ENCODE peak calls at places on chromosomes 3 and 15, in eight cellular contexts. One of them, this sample, is unnamed.
A peak's percentile ranks its signal among the peaks of the same experiment; 100 is the strongest.

GRCh38 chr15:71532994-71533393 is 277.4 kb upstream of the NR2E3 start:
- DNase-seq in testis: no peak
- DNase-seq in hepatocyte: no peak
- DNase-seq in glutamatergic neuron: no peak
- DNase-seq in HCT116: peak; percentile 10
- DNase-seq in body of pancreas: no peak
- DNase-seq in uterus: no peak
- DNase-seq in cardiac fibroblast: peak; percentile 62
- DNase-seq in this sample: no peak

GRCh38 chr3:190173426-190173825 is 52.7 kb upstream of the P3H2 start:
- DNase-seq in testis: no peak
- DNase-seq in cardiac fibroblast: no peak
- DNase-seq in glutamatergic neuron: no peak
- DNase-seq in HCT116: no peak
- DNase-seq in hepatocyte: no peak
- DNase-seq in body of pancreas: no peak
- DNase-seq in uterus: no peak
- DNase-seq in this sample: no peak

GRCh38 chr15:67202991-67203390 is 51.5 kb downstream of the AAGAB start:
- DNase-seq in testis: no peak
- DNase-seq in cardiac fibroblast: no peak
- DNase-seq in body of pancreas: no peak
- DNase-seq in hepatocyte: no peak
- DNase-seq in uterus: no peak
- DNase-seq in glutamatergic neuron: no peak
- DNase-seq in HCT116: no peak
- DNase-seq in this sample: no peak

GRCh38 chr3:152793969-152794368 is 41.0 kb upstream of the P2RY1 start:
- DNase-seq in glutamatergic neuron: no peak
- DNase-seq in hepatocyte: no peak
- DNase-seq in testis: no peak
- DNase-seq in HCT116: no peak
- DNase-seq in cardiac fibroblast: no peak
- DNase-seq in body of pancreas: no peak
- DNase-seq in uterus: no peak
- DNase-seq in this sample: no peak

GRCh38 chr3:43762486-43762885 is 71.7 kb downstream of the ABHD5 start:
- DNase-seq in testis: no peak
- DNase-seq in HCT116: no peak
- DNase-seq in hepatocyte: no peak
- DNase-seq in uterus: no peak
- DNase-seq in body of pancreas: no peak
- DNase-seq in cardiac fibroblast: no peak
- DNase-seq in glutamatergic neuron: no peak
- DNase-seq in this sample: no peak

GRCh38 chr3:149339931-149340309 is 6.5 kb upstream of the TM4SF18 start:
- DNase-seq in uterus: peak; percentile 82
- DNase-seq in glutamatergic neuron: no peak
- DNase-seq in hepatocyte: peak; percentile 83
- DNase-seq in testis: peak; percentile 70
- DNase-seq in cardiac fibroblast: peak; percentile 99
- DNase-seq in body of pancreas: peak; percentile 89
- DNase-seq in HCT116: peak; percentile 93
- DNase-seq in this sample: no peak

GRCh38 chr3:98500019-98500418 is 2.5 kb downstream of the OR5K2 start:
- DNase-seq in HCT116: no peak
- DNase-seq in testis: no peak
- DNase-seq in glutamatergic neuron: no peak
- DNase-seq in uterus: no peak
- DNase-seq in body of pancreas: no peak
- DNase-seq in hepatocyte: no peak
- DNase-seq in cardiac fibroblast: no peak
- DNase-seq in this sample: no peak

GRCh38 chr3:109952924-109953323 is 615.6 kb upstream of the DPPA4 start:
- DNase-seq in cardiac fibroblast: peak; percentile 53
- DNase-seq in hepatocyte: no peak
- DNase-seq in glutamatergic neuron: no peak
- DNase-seq in HCT116: no peak
- DNase-seq in body of pancreas: no peak
- DNase-seq in testis: no peak
- DNase-seq in uterus: no peak
- DNase-seq in this sample: no peak

GRCh38 chr15:71335591-71335990 is 220.3 kb downstream of the THSD4 start:
- DNase-seq in testis: no peak
- DNase-seq in body of pancreas: no peak
- DNase-seq in hepatocyte: no peak
- DNase-seq in uterus: no peak
- DNase-seq in cardiac fibroblast: no peak
- DNase-seq in HCT116: no peak
- DNase-seq in glutamatergic neuron: no peak
- DNase-seq in this sample: no peak

GRCh38 chr15:93109370-93110105 is 20.5 kb upstream of the RGMA start:
- DNase-seq in testis: peak; percentile 27
- DNase-seq in glutamatergic neuron: no peak
- DNase-seq in HCT116: no peak
- DNase-seq in hepatocyte: peak; percentile 35
- DNase-seq in uterus: no peak
- DNase-seq in cardiac fibroblast: no peak
- DNase-seq in body of pancreas: no peak
- DNase-seq in this sample: peak; percentile 29

GRCh38 chr3:25291524-25291923 is 136.5 kb upstream of the RARB start:
- DNase-seq in HCT116: no peak
- DNase-seq in uterus: no peak
- DNase-seq in testis: no peak
- DNase-seq in hepatocyte: peak; percentile 16
- DNase-seq in cardiac fibroblast: no peak
- DNase-seq in body of pancreas: no peak
- DNase-seq in glutamatergic neuron: no peak
- DNase-seq in this sample: no peak

GRCh38 chr3:183253364-183253960 is 409 bp downstream of the B3GNT5 start:
- DNase-seq in HCT116: no peak
- DNase-seq in cardiac fibroblast: peak; percentile 73
- DNase-seq in glutamatergic neuron: no peak
- DNase-seq in hepatocyte: peak; percentile 70
- DNase-seq in body of pancreas: peak; percentile 74
- DNase-seq in testis: peak; percentile 79
- DNase-seq in uterus: peak; percentile 80
- DNase-seq in this sample: peak; percentile 29

GRCh38 chr3:140626856-140627255 is 51.0 kb upstream of the TRIM42 start:
- DNase-seq in testis: no peak
- DNase-seq in glutamatergic neuron: no peak
- DNase-seq in HCT116: no peak
- DNase-seq in cardiac fibroblast: no peak
- DNase-seq in uterus: no peak
- DNase-seq in body of pancreas: no peak
- DNase-seq in hepatocyte: no peak
- DNase-seq in this sample: no peak

GRCh38 chr3:182837855-182838454 is 44.7 kb downstream of the ATP11B start:
- DNase-seq in cardiac fibroblast: peak; percentile 62
- DNase-seq in HCT116: no peak
- DNase-seq in hepatocyte: peak; percentile 54
- DNase-seq in uterus: no peak
- DNase-seq in testis: no peak
- DNase-seq in glutamatergic neuron: no peak
- DNase-seq in body of pancreas: no peak
- DNase-seq in this sample: no peak

GRCh38 chr3:23672628-23673027 is 133.1 kb upstream of the UBE2E1 start:
- DNase-seq in glutamatergic neuron: no peak
- DNase-seq in body of pancreas: no peak
- DNase-seq in testis: no peak
- DNase-seq in uterus: no peak
- DNase-seq in cardiac fibroblast: no peak
- DNase-seq in HCT116: no peak
- DNase-seq in hepatocyte: no peak
- DNase-seq in this sample: no peak

GRCh38 chr3:14899993-14900618 is 47.3 kb upstream of the NR2C2 start:
- DNase-seq in glutamatergic neuron: no peak
- DNase-seq in uterus: no peak
- DNase-seq in HCT116: no peak
- DNase-seq in cardiac fibroblast: no peak
- DNase-seq in hepatocyte: peak; percentile 56
- DNase-seq in body of pancreas: no peak
- DNase-seq in testis: no peak
- DNase-seq in this sample: no peak

GRCh38 chr3:10259798-10260197 is 11.5 kb downstream of the TATDN2 start:
- DNase-seq in testis: no peak
- DNase-seq in body of pancreas: no peak
- DNase-seq in hepatocyte: no peak
- DNase-seq in cardiac fibroblast: no peak
- DNase-seq in glutamatergic neuron: no peak
- DNase-seq in HCT116: no peak
- DNase-seq in uterus: no peak
- DNase-seq in this sample: no peak

GRCh38 chr15:67059127-67059553 is 6.3 kb upstream of the SMAD3 start:
- DNase-seq in glutamatergic neuron: no peak
- DNase-seq in cardiac fibroblast: no peak
- DNase-seq in hepatocyte: peak; percentile 64
- DNase-seq in testis: peak; percentile 49
- DNase-seq in HCT116: no peak
- DNase-seq in body of pancreas: peak; percentile 88
- DNase-seq in uterus: no peak
- DNase-seq in this sample: no peak

GRCh38 chr3:179323197-179323901 is 518 bp downstream of the ZNF639 start:
- DNase-seq in hepatocyte: peak; percentile 84
- DNase-seq in testis: peak; percentile 75
- DNase-seq in uterus: peak; percentile 78
- DNase-seq in cardiac fibroblast: peak; percentile 83
- DNase-seq in glutamatergic neuron: peak; percentile 86
- DNase-seq in body of pancreas: peak; percentile 73
- DNase-seq in HCT116: no peak
- DNase-seq in this sample: peak; percentile 55

DNA sequence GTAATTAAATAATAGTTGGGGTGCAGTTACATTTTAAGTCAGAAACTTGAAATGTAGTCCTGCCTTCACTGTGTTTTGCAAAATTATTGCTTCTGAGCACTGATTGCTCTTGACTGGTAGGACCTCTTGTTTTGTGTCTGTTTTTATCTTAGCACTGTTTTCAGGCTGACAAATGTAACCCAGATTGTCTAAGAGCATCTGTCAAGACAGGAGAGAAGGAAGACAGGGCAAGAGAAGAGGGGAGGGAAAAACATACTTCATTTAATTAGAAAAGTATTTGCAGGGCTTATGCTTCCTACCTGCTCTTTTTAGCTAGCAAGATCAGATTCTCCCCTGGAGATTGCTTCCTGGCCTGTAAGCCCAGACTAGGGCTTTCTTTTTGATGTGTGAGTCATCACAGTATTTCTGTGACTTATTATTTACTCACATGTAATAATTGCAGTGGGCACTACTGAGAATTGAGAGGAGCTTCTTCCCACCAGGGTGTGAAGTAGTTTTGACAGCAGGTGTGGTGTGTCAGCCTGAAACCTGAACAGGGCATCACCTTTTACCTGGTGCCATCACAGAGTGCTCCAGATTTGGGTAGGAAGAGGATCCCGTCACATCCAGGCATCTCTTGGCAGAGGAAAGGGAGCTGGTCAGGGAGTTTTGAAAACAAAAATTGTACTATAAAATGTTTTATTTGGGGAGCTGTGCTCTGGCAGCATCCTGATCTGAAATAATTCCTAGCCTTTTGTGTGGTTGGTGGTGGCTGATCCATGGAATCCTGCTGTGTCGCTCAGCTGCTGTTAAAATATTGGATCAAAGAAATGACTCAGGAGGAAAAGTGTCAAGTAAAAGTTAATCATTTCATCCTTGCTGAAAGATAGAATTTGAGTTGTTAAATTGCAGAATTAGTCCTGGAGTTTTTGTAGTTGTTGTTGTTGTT is 98.2 kb downstream of the TMEM108 start:
- DNase-seq in HCT116: no peak
- DNase-seq in body of pancreas: no peak
- DNase-seq in hepatocyte: peak; percentile 17
- DNase-seq in glutamatergic neuron: no peak
- DNase-seq in uterus: no peak
- DNase-seq in cardiac fibroblast: peak; percentile 19
- DNase-seq in testis: no peak
- DNase-seq in this sample: no peak
- TF ChIP-seq CTCF in HCT116: no peak
- TF ChIP-seq CTCF in body of pancreas: no peak
- TF ChIP-seq CTCF in hepatocyte: no peak
- TF ChIP-seq CTCF in glutamatergic neuron: no peak
- TF ChIP-seq CTCF in uterus: no peak
- TF ChIP-seq CTCF in cardiac fibroblast: no peak
- TF ChIP-seq CTCF in testis: no peak
- TF ChIP-seq CTCF in this sample: no peak

DNA sequence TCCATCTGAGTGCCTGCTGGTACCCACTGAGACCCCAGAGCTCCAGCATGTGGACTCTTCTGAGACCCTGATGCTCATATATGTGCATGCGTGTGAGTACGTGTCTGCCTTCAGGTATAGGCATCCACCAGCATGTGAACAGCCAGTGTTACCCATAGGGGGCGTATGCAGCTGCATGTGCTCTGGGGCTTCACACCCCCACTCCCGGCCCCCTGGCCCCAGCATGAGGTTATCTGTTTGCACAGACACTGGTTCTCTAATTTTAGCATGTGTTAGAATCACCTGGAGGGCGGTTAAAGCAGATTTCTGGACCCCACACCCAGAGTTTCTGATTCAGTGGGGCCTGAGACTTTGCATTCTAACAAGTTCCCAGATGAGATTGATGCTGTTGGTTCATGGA is 824 bp upstream of the CILP start:
- DNase-seq in testis: no peak
- DNase-seq in body of pancreas: no peak
- DNase-seq in hepatocyte: peak; percentile 45
- DNase-seq in glutamatergic neuron: no peak
- DNase-seq in cardiac fibroblast: no peak
- DNase-seq in uterus: no peak
- DNase-seq in HCT116: no peak
- DNase-seq in this sample: no peak
- TF ChIP-seq CTCF in testis: no peak
- TF ChIP-seq CTCF in body of pancreas: no peak
- TF ChIP-seq CTCF in hepatocyte: peak; percentile 39
- TF ChIP-seq CTCF in glutamatergic neuron: peak; percentile 51
- TF ChIP-seq CTCF in cardiac fibroblast: peak; percentile 48
- TF ChIP-seq CTCF in uterus: no peak
- TF ChIP-seq CTCF in HCT116: peak; percentile 38
- TF ChIP-seq CTCF in this sample: peak; percentile 51

GRCh38 chr3:33461097-33461496 is 20.9 kb upstream of the UBP1 start:
- DNase-seq in hepatocyte: no peak
- DNase-seq in cardiac fibroblast: no peak
- DNase-seq in testis: no peak
- DNase-seq in HCT116: no peak
- DNase-seq in uterus: no peak
- DNase-seq in glutamatergic neuron: no peak
- DNase-seq in body of pancreas: no peak
- DNase-seq in this sample: no peak
- TF ChIP-seq CTCF in hepatocyte: no peak
- TF ChIP-seq CTCF in cardiac fibroblast: no peak
- TF ChIP-seq CTCF in testis: no peak
- TF ChIP-seq CTCF in HCT116: no peak
- TF ChIP-seq CTCF in uterus: no peak
- TF ChIP-seq CTCF in glutamatergic neuron: no peak
- TF ChIP-seq CTCF in body of pancreas: no peak
- TF ChIP-seq CTCF in this sample: no peak

DNA sequence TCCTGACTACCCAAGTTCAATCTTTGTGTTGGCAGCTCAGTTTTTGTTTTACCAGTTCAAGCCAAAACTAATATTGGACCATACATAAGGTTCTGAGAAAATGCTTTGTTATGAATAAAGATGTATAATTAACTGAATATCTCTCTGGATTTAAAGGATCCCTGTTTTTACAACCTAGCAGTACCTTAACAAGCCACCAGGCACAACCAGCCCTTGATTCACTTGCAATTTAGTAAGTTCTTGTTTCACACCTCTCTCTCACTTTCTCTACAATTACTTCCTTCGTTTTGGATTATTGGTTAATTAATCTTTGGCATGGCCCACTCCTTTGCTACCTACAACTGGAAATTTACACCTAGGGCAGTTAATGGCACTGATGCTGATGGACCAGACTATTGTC is 531.9 kb downstream of the SQOR start:
- DNase-seq in uterus: no peak
- DNase-seq in testis: no peak
- DNase-seq in body of pancreas: no peak
- DNase-seq in glutamatergic neuron: no peak
- DNase-seq in hepatocyte: no peak
- DNase-seq in HCT116: no peak
- DNase-seq in cardiac fibroblast: no peak
- DNase-seq in this sample: no peak
- TF ChIP-seq CTCF in uterus: no peak
- TF ChIP-seq CTCF in testis: no peak
- TF ChIP-seq CTCF in body of pancreas: no peak
- TF ChIP-seq CTCF in glutamatergic neuron: peak; percentile 54
- TF ChIP-seq CTCF in hepatocyte: no peak
- TF ChIP-seq CTCF in HCT116: no peak
- TF ChIP-seq CTCF in cardiac fibroblast: peak; percentile 1
- TF ChIP-seq CTCF in this sample: no peak

This sample was measured in neural crest cell.